ENCODE peak calls at places on chromosomes 12 and 14, in ten cellular contexts. Z is prostate gland, D is HepG2, I is suprapubic skin, K is sigmoid colon, E is HCT116, U is spleen, C is Panc1, B is breast epithelium, Q is SK-N-SH. O is an unnamed sample.
A peak's percentile ranks its signal among the peaks of the same experiment; 100 is the strongest.

GRCh38 chr12:3964404-3964803 is 91.2 kb upstream of the PARP11 start:
- DNase-seq in Z (no peak), K (no peak), E (peak; percentile 1), C (peak; percentile 7), U (no peak), I (no peak), Q (peak; percentile 24), D (peak; percentile 18), B (no peak), O (no peak)

GRCh38 chr12:41213107-41213506 is 25.0 kb downstream of the PDZRN4 start:
- DNase-seq in E (no peak), K (no peak), D (no peak), Z (no peak), B (no peak), U (no peak), Q (no peak), I (no peak), C (no peak), O (no peak)

GRCh38 chr12:17278946-17279345 is 673.0 kb upstream of the LMO3 start:
- DNase-seq in Z (no peak), C (no peak), B (no peak), K (no peak), D (no peak), Q (no peak), E (no peak), I (no peak), U (no peak), O (no peak)

GRCh38 chr12:45388545-45388944 is 172.7 kb downstream of the ANO6 start:
- DNase-seq in Q (peak; percentile 56), C (no peak), B (no peak), D (peak; percentile 29), Z (peak; percentile 10), K (no peak), E (peak; percentile 6), I (no peak), U (no peak), O (no peak)

GRCh38 chr14:75906680-75907280 is 75.0 kb downstream of the TGFB3 start:
- DNase-seq in U (no peak), D (peak; percentile 36), B (no peak), K (peak; percentile 81), I (no peak), Z (peak; percentile 53), Q (peak; percentile 39), C (peak; percentile 18), E (peak; percentile 21), O (peak; percentile 63)

GRCh38 chr14:86513056-86513455 is 983.1 kb downstream of the FLRT2 start:
- DNase-seq in K (no peak), I (no peak), E (no peak), Q (no peak), B (no peak), D (no peak), C (no peak), U (no peak), Z (no peak), O (no peak)

GRCh38 chr12:49088190-49088931 is 6.2 kb downstream of the DHH start:
- DNase-seq in K (peak; percentile 87), Q (peak; percentile 86), Z (peak; percentile 68), C (peak; percentile 55), B (no peak), E (peak; percentile 94), I (peak; percentile 77), U (peak; percentile 89), D (peak; percentile 73), O (peak; percentile 66)

GRCh38 chr12:78179346-78179745 is 348.7 kb downstream of the NAV3 start:
- DNase-seq in I (no peak), D (no peak), K (no peak), E (no peak), U (no peak), C (no peak), Q (no peak), Z (no peak), B (no peak), O (no peak)

GRCh38 chr12:11749943-11750690 is 100.6 kb downstream of the ETV6 start:
- DNase-seq in K (no peak), C (no peak), Q (no peak), B (no peak), Z (no peak), E (no peak), D (no peak), U (no peak), I (no peak), O (no peak)
- TF ChIP-seq POLR2AphosphoS5 in K (peak; percentile 6), C (no peak), Q (no peak), B (no peak), Z (no peak), E (no peak), D (no peak), U (no peak), I (no peak), O (no peak)

GRCh38 chr14:105845725-105846309 is 319.4 kb downstream of the TMEM121 start:
- DNase-seq in Q (no peak), C (no peak), K (no peak), E (no peak), Z (no peak), I (no peak), D (no peak), B (no peak), U (peak; percentile 67), O (no peak)

GRCh38 chr14:105843444-105844046 is 317.2 kb downstream of the TMEM121 start:
- DNase-seq in K (no peak), I (no peak), Z (no peak), D (no peak), B (peak; percentile 34), C (no peak), U (peak; percentile 70), E (no peak), Q (no peak), O (no peak)

GRCh38 chr14:105842105-105842504 is 315.7 kb downstream of the TMEM121 start:
- DNase-seq in Z (no peak), D (no peak), E (no peak), B (no peak), Q (no peak), C (no peak), I (no peak), U (no peak), K (no peak), O (no peak)

GRCh38 chr14:105844810-105845724 is 318.7 kb downstream of the TMEM121 start:
- DNase-seq in I (peak; percentile 50), Z (no peak), D (no peak), C (no peak), K (no peak), U (peak; percentile 70), E (no peak), B (peak; percentile 46), Q (no peak), O (no peak)

DNA sequence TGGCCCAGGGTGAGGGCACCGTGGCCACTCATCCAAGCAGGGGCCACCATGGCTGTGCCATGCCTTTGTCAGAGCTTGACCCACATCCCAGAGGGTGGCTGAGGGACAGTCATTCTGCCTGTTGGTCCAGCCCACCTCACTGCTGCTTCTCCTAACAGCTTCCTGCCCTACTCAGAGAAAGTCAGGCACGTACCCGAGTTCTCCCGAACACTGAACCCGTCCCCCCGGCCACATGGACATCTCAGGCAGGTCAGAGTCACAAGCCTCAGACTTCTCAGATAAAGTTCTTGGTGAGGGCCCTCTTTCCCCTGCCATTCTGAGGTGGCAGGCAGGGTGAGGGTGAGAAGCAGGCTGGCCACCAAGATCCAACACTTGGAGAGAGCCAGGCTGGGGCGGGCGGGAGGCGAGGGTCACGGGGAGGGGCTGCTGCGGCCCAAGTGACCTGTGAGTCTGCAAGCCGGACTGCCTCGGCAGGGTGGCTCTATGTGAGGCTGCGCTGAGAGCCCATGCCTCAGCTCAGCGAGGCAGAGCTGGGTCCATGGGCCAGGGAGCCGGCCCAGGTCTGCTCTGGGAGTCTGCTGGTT is 317.8 kb downstream of the TMEM121 start:
- DNase-seq in B (peak; percentile 45), Q (no peak), D (no peak), K (no peak), U (peak; percentile 68), C (no peak), I (no peak), Z (no peak), E (no peak), O (no peak)
- H3K9me3 ChIP-seq in B (peaks cover 11% of the 10 kb centered on the region), Q (no peaks in the 10 kb centered on the region), D (no peaks in the 10 kb centered on the region), K (no peaks in the 10 kb centered on the region), U (no peaks in the 10 kb centered on the region), C (no peaks in the 10 kb centered on the region), I (no peaks in the 10 kb centered on the region), Z (no peaks in the 10 kb centered on the region), E (no peaks in the 10 kb centered on the region), O (peaks cover 3% of the 10 kb centered on the region)

GRCh38 chr14:21100931-21101330 is at the start of gene TMEM253:
- DNase-seq in Q (no peak), E (no peak), C (no peak), U (no peak), B (no peak), I (no peak), Z (no peak), D (no peak), K (no peak), O (no peak)

GRCh38 chr14:21103165-21103709 is 2.4 kb downstream of the TMEM253 start:
- DNase-seq in D (no peak), U (no peak), E (no peak), Q (peak; percentile 14), I (no peak), Z (no peak), B (no peak), C (no peak), K (no peak), O (no peak)

GRCh38 chr14:21101802-21102413 is 1.0 kb downstream of the TMEM253 start:
- DNase-seq in B (no peak), D (no peak), E (no peak), K (no peak), Q (no peak), C (no peak), Z (no peak), U (no peak), I (no peak), O (no peak)

GRCh38 chr14:21103710-21104447 is 3.0 kb downstream of the TMEM253 start:
- DNase-seq in C (peak; percentile 78), Z (peak; percentile 96), D (peak; percentile 98), E (peak; percentile 90), K (peak; percentile 98), B (peak; percentile 97), Q (peak; percentile 92), I (peak; percentile 98), U (peak; percentile 99), O (peak; percentile 96)

GRCh38 chr14:21102472-21103164 is 1.8 kb downstream of the TMEM253 start:
- DNase-seq in B (no peak), D (no peak), I (no peak), E (no peak), K (no peak), U (no peak), Q (peak; percentile 17), C (no peak), Z (no peak), O (no peak)
- TF ChIP-seq CTCF in B (no peak), D (peak; percentile 57), I (no peak), E (no peak), K (no peak), U (no peak), Q (no peak), C (no peak), Z (no peak), O (no peak)

GRCh38 chr14:103057028-103057371 is 349 bp downstream of the CDC42BPB start:
- DNase-seq in D (no peak), E (no peak), Q (peak; percentile 43), Z (no peak), B (no peak), C (no peak), U (peak; percentile 85), I (peak; percentile 74), K (peak; percentile 80), O (no peak)

GRCh38 chr14:103056322-103057027 is 874 bp downstream of the CDC42BPB start:
- DNase-seq in B (no peak), E (no peak), U (peak; percentile 86), I (peak; percentile 90), Z (no peak), Q (peak; percentile 90), C (no peak), D (no peak), K (peak; percentile 83), O (peak; percentile 55)

GRCh38 chr14:103057372-103058208 is at the start of gene CDC42BPB:
- DNase-seq in K (peak; percentile 94), D (peak; percentile 66), Q (peak; percentile 98), C (no peak), B (peak; percentile 81), Z (peak; percentile 87), I (peak; percentile 89), U (peak; percentile 93), E (peak; percentile 74), O (peak; percentile 92)

GRCh38 chr14:103058209-103059055 is 1.1 kb upstream of the CDC42BPB start:
- DNase-seq in D (no peak), E (no peak), Z (no peak), Q (peak; percentile 65), U (peak; percentile 64), C (no peak), I (peak; percentile 78), K (peak; percentile 74), B (no peak), O (no peak)

GRCh38 chr14:103055693-103056092 is 1.7 kb downstream of the CDC42BPB start:
- DNase-seq in C (no peak), K (no peak), Q (no peak), E (no peak), U (no peak), Z (no peak), D (no peak), B (peak; percentile 1), I (no peak), O (no peak)
- TF ChIP-seq POLR2AphosphoS5 in C (no peak), K (no peak), Q (no peak), E (no peak), U (no peak), Z (no peak), D (no peak), B (no peak), I (no peak), O (peak; percentile 10)